ENCODE peak calls at places on chromosomes 16 and 17, in seven cellular contexts. H is Kasumi-1; Z is epithelial cell of esophagus; Q is stimulated activated CD4-positive, alpha-beta T cell treated with anti-CD3 and anti-CD28 coated beads, Interleukin-15, amount 100 ng/mL, for 1 hour; V is RWPE2; E is activated gamma-delta T cell treated with anti-CD3 and anti-CD28 coated beads, Interleukin-2, amount 50 U/mL, for 16 hours; X is omental fat pad. W is an unnamed sample.

GRCh38 chr17:42782402-42783061 is 2.1 kb downstream of the WNK4 start:
- DNase-seq in H (no peak), X (no peak), V (no peak), E (no peak), Z (no peak), Q (no peak), W (no peak)

GRCh38 chr17:80063815-80064585 is 27.6 kb downstream of the CCDC40 start:
- DNase-seq in Q (no peak), X (no peak), Z (peak), H (no peak), V (no peak), E (no peak), W (no peak)

GRCh38 chr16:66365588-66365987 is 903 bp upstream of the CDH5 start:
- DNase-seq in Z (peak), E (no peak), Q (no peak), V (no peak), H (no peak), X (no peak), W (no peak)

GRCh38 chr17:51869387-51869786 is 289.1 kb downstream of the CA10 start:
- DNase-seq in V (no peak), Q (no peak), X (no peak), E (no peak), H (peak), Z (peak), W (no peak)

GRCh38 chr17:68694791-68695485 is 93.8 kb upstream of the FAM20A start:
- DNase-seq in V (no peak), E (no peak), Q (no peak), H (no peak), Z (no peak), X (no peak), W (no peak)

GRCh38 chr16:68064791-68065365 is 20.3 kb upstream of the NFATC3 start:
- DNase-seq in Z (peak), V (no peak), H (peak), E (peak), X (no peak), Q (peak), W (peak)

GRCh38 chr16:50266337-50267091 is at the start of gene ADCY7:
- DNase-seq in Q (peak), H (peak), Z (peak), E (peak), V (peak), X (no peak), W (peak)

GRCh38 chr16:12178251-12178990 is 201.9 kb downstream of the SNX29 start:
- DNase-seq in E (no peak), V (no peak), Q (no peak), Z (no peak), X (no peak), H (no peak), W (no peak)

GRCh38 chr16:64416232-64417010 is 705.4 kb downstream of the CDH11 start:
- DNase-seq in Z (peak), H (no peak), Q (no peak), X (no peak), V (no peak), E (no peak), W (no peak)

GRCh38 chr17:29341726-29342125 is 47.8 kb upstream of the NUFIP2 start:
- DNase-seq in Q (no peak), E (no peak), Z (peak), X (no peak), H (no peak), V (no peak), W (no peak)

GRCh38 chr17:73231363-73231762 is 30.3 kb downstream of the CPSF4L start:
- DNase-seq in Z (no peak), Q (no peak), E (no peak), V (no peak), X (no peak), H (peak), W (no peak)

GRCh38 chr17:58119491-58119890 is 28.7 kb upstream of the OR4D1 start:
- DNase-seq in E (no peak), V (no peak), Z (no peak), H (no peak), Q (no peak), X (no peak), W (no peak)

GRCh38 chr16:50989047-50989446 is 162.0 kb downstream of the SALL1 start:
- DNase-seq in H (no peak), Z (no peak), E (no peak), V (no peak), X (no peak), Q (no peak), W (no peak)

GRCh38 chr17:60592750-60593149 is 7.2 kb upstream of the PPM1D start:
- DNase-seq in Q (no peak), Z (no peak), H (no peak), V (no peak), E (no peak), X (no peak), W (no peak)

GRCh38 chr16:8868272-8869211 is at the start of gene CARHSP1:
- DNase-seq in X (no peak), E (peak), V (peak), Q (peak), H (peak), Z (peak), W (peak)

GRCh38 chr17:69235338-69236058 is 6.9 kb upstream of the ABCA10 start:
- DNase-seq in Q (peak), Z (peak), X (peak), V (peak), H (peak), E (peak), W (peak)

GRCh38 chr16:65547799-65548446 is 426.1 kb upstream of the CDH11 start:
- DNase-seq in H (no peak), Q (no peak), X (no peak), Z (peak), E (no peak), V (no peak), W (no peak)

GRCh38 chr17:77498056-77498785 is 357.5 kb downstream of the SEC14L1 start:
- DNase-seq in Z (no peak), V (no peak), X (peak), H (no peak), E (no peak), Q (no peak), W (no peak)

GRCh38 chr17:66518677-66519076 is 216.3 kb downstream of the PRKCA start:
- DNase-seq in Q (no peak), Z (no peak), X (no peak), E (no peak), V (no peak), H (no peak), W (no peak)

GRCh38 chr17:35898283-35899070 is 18.3 kb upstream of the CCL5 start:
- DNase-seq in X (no peak), H (peak), V (no peak), Z (peak), Q (no peak), E (peak), W (peak)

GRCh38 chr16:68910051-68910450 is 66.7 kb downstream of the TANGO6 start:
- DNase-seq in X (no peak), H (no peak), E (no peak), Q (no peak), V (no peak), Z (no peak), W (no peak)

GRCh38 chr17:18968945-18969887 is 17.3 kb downstream of the SLC5A10 start:
- DNase-seq in Z (peak), V (no peak), H (peak), X (no peak), Q (no peak), E (no peak), W (no peak)

GRCh38 chr16:71288570-71288889 is 672 bp downstream of the CMTR2 start:
- DNase-seq in Q (no peak), Z (peak), V (no peak), X (no peak), E (no peak), H (no peak), W (no peak)

GRCh38 chr17:83135692-83136091 is 56.3 kb downstream of the METRNL start:
- DNase-seq in Z (no peak), H (no peak), Q (no peak), X (no peak), E (no peak), V (no peak), W (no peak)

GRCh38 chr17:78344666-78345065 is 15.2 kb downstream of the SOCS3 start:
- DNase-seq in Z (no peak), H (no peak), E (no peak), V (no peak), Q (no peak), X (no peak), W (no peak)

GRCh38 chr17:68257924-68258323 is 10.1 kb downstream of the AMZ2 start:
- DNase-seq in H (no peak), E (no peak), V (no peak), X (no peak), Z (peak), Q (no peak), W (no peak)